ENCODE peak calls at places on chromosomes 1 and 21, in five cellular contexts. Z is GM20000; N is substantia nigra; K is activated CD8-positive, alpha-beta T cell treated with anti-CD3 and anti-CD28 coated beads for 36 hours; Y is ecto neural progenitor cell. C is an unnamed sample.

GRCh38 chr21:44375686-44376320 is 22.4 kb downstream of the TRPM2 start:
- DNase-seq in N (no peak), Y (peak; percentile 38), Z (no peak), K (no peak), C (no peak)

GRCh38 chr1:16905112-16905855 is 9.5 kb downstream of the RNU1-2 start:
- DNase-seq in Y (peak; percentile 70), Z (peak; percentile 79), N (peak; percentile 39), K (peak; percentile 51), C (peak; percentile 90)

GRCh38 chr1:220485131-220485530 is 42.8 kb upstream of the MARK1 start:
- DNase-seq in K (no peak), Z (no peak), N (no peak), Y (no peak), C (no peak)

GRCh38 chr1:109112056-109112651 is 1.8 kb upstream of the ELAPOR1 start:
- DNase-seq in Y (peak; percentile 51), Z (peak; percentile 49), K (no peak), N (peak; percentile 30), C (peak; percentile 60)

GRCh38 chr1:55257958-55258357 is 42.8 kb upstream of the USP24 start:
- DNase-seq in Y (no peak), K (peak; percentile 84), N (no peak), Z (peak; percentile 50), C (no peak)

GRCh38 chr1:228836427-228836826 is 101.1 kb downstream of the RHOU start:
- DNase-seq in Y (no peak), K (no peak), Z (no peak), N (peak; percentile 63), C (no peak)

GRCh38 chr1:240285541-240285940 is 193.9 kb downstream of the FMN2 start:
- DNase-seq in K (no peak), N (no peak), Z (no peak), Y (no peak), C (peak; percentile 97)

GRCh38 chr1:154999651-155000474 is 2.7 kb upstream of the ZBTB7B start:
- DNase-seq in N (no peak), Z (peak; percentile 82), K (peak; percentile 84), Y (peak; percentile 75), C (no peak)

GRCh38 chr1:25003000-25003399 is 72.9 kb upstream of the RUNX3 start:
- DNase-seq in Z (no peak), K (no peak), N (no peak), Y (no peak), C (no peak)

GRCh38 chr1:51301844-51302162 is 28.6 kb downstream of the TTC39A start:
- DNase-seq in Y (peak; percentile 39), K (no peak), N (no peak), Z (peak; percentile 44), C (no peak)

C was measured in fibroblast of mammary gland.